ENCODE peak calls at places on chromosomes 1 and 21, in four cellular contexts. Y, D, V and P are unnamed samples.

GRCh38 chr1:235017719-235018118 is 110.9 kb downstream of the TOMM20 start:
- DNase-seq in D (no peak), V (no peak), Y (peak), P (no peak)

GRCh38 chr1:217534566-217534965 is 96.3 kb downstream of the GPATCH2 start:
- DNase-seq in V (no peak), Y (peak), D (no peak), P (no peak)

GRCh38 chr1:94654031-94654430 is 112.5 kb upstream of the F3 start:
- DNase-seq in V (no peak), D (no peak), Y (peak), P (peak)

GRCh38 chr1:67572217-67572593 is 112.8 kb upstream of the GADD45A start:
- DNase-seq in Y (no peak), V (no peak), D (no peak), P (no peak)

GRCh38 chr1:203113308-203113707 is 14.2 kb upstream of the ADORA1 start:
- DNase-seq in Y (no peak), D (no peak), V (no peak), P (no peak)

GRCh38 chr1:205648212-205648910 is 16.6 kb upstream of the ELK4 start:
- DNase-seq in V (no peak), Y (no peak), D (peak), P (no peak)

GRCh38 chr21:42537106-42537742 is 23.6 kb downstream of the SLC37A1 start:
- DNase-seq in D (no peak), Y (peak), V (no peak), P (no peak)

GRCh38 chr1:169031566-169032224 is 74.8 kb upstream of the ATP1B1 start:
- DNase-seq in Y (no peak), V (no peak), D (peak), P (no peak)

GRCh38 chr1:100517517-100517916 is 20.4 kb upstream of the GPR88 start:
- DNase-seq in V (no peak), D (no peak), Y (no peak), P (no peak)

GRCh38 chr1:246647113-246647512 is 77.1 kb upstream of the SCCPDH start:
- DNase-seq in Y (peak), V (peak), D (peak), P (peak)

GRCh38 chr21:41965045-41965444 is 11.2 kb upstream of the C2CD2 start:
- DNase-seq in Y (no peak), V (no peak), D (no peak), P (no peak)

GRCh38 chr1:108896160-108897150 is 19.7 kb downstream of the GPSM2 start:
- DNase-seq in Y (peak), D (no peak), V (no peak), P (no peak)

GRCh38 chr1:111723091-111723806 is 15.9 kb downstream of the INKA2 start:
- DNase-seq in V (no peak), D (no peak), Y (no peak), P (no peak)

GRCh38 chr21:33089439-33089838 is 19.5 kb downstream of the OLIG1 start:
- DNase-seq in D (no peak), V (no peak), Y (no peak), P (no peak)

GRCh38 chr1:222600274-222600673 is 10.5 kb upstream of the TAF1A start:
- DNase-seq in D (no peak), Y (no peak), V (no peak), P (no peak)

GRCh38 chr1:149995927-149996326 is 14.6 kb downstream of the OTUD7B start:
- DNase-seq in D (no peak), Y (peak), V (no peak), P (no peak)

GRCh38 chr1:167533851-167534300 is 15.5 kb upstream of the CD247 start:
- DNase-seq in D (peak), V (peak), Y (peak), P (peak)

GRCh38 chr1:178633068-178633467 is 92.0 kb upstream of the RALGPS2 start:
- DNase-seq in D (no peak), Y (peak), V (no peak), P (no peak)

GRCh38 chr1:43444151-43444826 is 9.4 kb downstream of the HYI start:
- DNase-seq in V (no peak), Y (no peak), D (no peak), P (no peak)

GRCh38 chr1:181508486-181509165 is 25.3 kb downstream of the CACNA1E start:
- DNase-seq in Y (no peak), D (no peak), V (no peak), P (no peak)

GRCh38 chr1:181503130-181503810 is 20.0 kb downstream of the CACNA1E start:
- DNase-seq in V (peak), D (no peak), Y (no peak), P (no peak)

GRCh38 chr1:181501612-181502011 is 18.3 kb downstream of the CACNA1E start:
- DNase-seq in D (no peak), Y (no peak), V (no peak), P (no peak)

GRCh38 chr1:181506563-181507353 is 23.4 kb downstream of the CACNA1E start:
- DNase-seq in Y (no peak), D (no peak), V (no peak), P (no peak)

GRCh38 chr1:181504294-181505115 is 21.2 kb downstream of the CACNA1E start:
- DNase-seq in Y (peak), V (no peak), D (no peak), P (peak)
- TF ChIP-seq CTCF in Y (peak), V (no peak), D (peak), P (peak)

GRCh38 chr1:59433440-59433813 is 136.5 kb downstream of the FGGY start:
- DNase-seq in D (no peak), Y (no peak), V (no peak), P (no peak)

GRCh38 chr1:59432531-59433439 is 135.9 kb downstream of the FGGY start:
- DNase-seq in V (no peak), D (no peak), Y (no peak), P (peak)

GRCh38 chr1:59436637-59437036 is 139.7 kb downstream of the FGGY start:
- DNase-seq in D (no peak), V (no peak), Y (no peak), P (no peak)

GRCh38 chr1:59431566-59432294 is 134.8 kb downstream of the FGGY start:
- DNase-seq in Y (no peak), D (no peak), V (no peak), P (no peak)

DNA sequence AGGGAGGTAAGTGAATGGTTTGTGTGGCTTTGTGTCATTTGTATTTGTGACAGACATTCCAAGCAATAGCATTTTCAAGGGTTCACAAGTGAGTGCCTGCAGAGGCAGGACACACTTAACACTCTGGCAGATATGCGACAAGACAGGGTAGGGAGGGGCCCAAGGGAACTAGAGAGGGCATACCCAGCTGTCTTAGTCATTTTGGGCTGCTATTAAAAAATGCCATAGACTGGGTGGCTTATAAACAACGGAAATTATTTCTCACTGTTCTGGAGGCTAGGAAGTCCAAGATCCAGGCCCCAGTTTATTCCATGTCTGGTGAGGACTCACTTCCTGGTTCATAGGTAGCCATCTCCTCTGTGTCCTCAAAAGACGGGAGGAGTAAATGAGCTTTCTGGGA is 137.4 kb downstream of the FGGY start:
- DNase-seq in Y (no peak), V (no peak), D (no peak), P (no peak)
- TF ChIP-seq CTCF in Y (no peak), V (no peak), D (no peak), P (no peak)

DNA sequence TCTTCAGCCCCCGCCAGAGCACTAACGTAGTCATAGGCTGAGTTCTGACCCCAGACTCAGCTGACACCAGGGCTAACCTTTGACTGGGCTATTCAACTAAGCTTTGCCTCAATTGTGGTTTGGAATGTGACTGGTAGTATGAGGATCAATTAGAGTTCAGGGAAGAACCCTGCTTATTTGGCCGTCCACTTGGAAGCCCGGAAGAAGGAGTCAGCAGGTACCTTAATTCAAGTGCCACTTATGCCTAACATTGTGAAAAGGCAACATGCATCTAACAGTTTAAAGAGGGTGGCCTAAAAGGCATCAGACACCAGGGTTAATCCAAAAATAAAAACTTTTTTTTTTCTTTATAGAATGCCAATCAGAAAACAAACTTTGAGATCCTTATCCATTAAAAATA is 92.3 kb downstream of the BEND5 start:
- DNase-seq in D (no peak), V (no peak), Y (no peak), P (no peak)
- TF ChIP-seq CTCF in D (no peak), V (no peak), Y (no peak), P (no peak)

DNA sequence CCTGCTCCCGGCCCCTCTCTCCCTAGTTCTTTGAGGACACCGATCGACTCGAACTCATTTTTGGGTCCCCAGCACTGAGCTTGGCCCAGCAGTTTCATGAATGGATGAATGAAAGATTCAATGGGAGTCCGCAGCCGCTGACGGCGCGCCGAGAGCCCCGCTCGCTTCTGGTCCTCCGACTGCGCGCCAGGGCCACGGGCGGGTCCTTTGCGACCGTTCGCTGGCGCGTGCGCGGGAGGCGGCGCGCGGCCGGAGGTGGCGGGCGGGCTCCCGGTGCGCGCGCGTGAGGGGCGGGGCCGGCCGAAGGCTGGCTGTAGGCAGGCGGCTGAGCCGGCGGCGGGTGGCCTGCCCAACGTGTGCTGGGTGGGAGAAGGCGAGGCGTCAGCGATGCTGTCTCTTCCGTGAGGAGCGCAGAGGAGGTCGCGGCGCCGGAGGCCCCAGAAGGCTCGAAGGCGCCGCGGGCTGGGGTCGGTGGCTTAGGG is at the start of gene MAST2:
- DNase-seq in Y (peak), V (peak), D (peak), P (peak)
- TF ChIP-seq CTCF in Y (no peak), V (no peak), D (no peak), P (no peak)

GRCh38 chr1:11594222-11594621 is 60.0 kb downstream of the FBXO2 start:
- DNase-seq in V (no peak), Y (peak), D (peak), P (peak)
- TF ChIP-seq CTCF in V (no peak), Y (peak), D (peak), P (peak)

GRCh38 chr1:30950053-30950452 is 41.5 kb upstream of the SDC3 start:
- DNase-seq in D (no peak), Y (no peak), V (no peak), P (no peak)
- TF ChIP-seq CTCF in D (no peak), Y (no peak), V (no peak), P (no peak)

DNA sequence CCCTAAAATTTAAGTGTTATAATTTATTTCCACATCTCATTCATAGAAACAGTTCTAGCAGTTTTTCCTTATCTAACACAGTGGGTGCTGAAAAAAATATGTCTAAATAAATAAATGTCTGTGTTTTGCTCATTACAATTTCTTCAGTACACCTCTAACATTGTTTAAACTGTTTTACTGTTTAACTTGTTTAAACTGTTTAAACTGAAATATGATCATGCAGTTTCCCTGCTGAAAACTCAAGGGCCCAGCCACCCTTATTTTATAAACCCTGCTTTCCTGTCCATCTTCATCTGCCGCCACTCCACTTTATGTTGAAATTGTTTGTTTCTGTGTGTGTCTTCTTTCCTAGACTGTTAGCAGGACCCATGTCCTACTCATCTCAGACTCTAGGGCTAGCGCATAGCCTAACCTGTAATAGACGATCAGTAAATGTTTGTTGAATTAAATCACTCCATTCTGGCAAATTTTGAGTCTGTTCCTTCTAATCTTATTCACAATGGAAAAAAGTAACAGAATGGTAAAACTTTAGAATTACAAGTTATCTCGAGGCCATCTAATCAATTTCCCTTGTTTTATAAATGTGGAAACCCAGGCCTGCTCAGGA is 9.4 kb upstream of the PIK3C2B start:
- DNase-seq in V (no peak), D (no peak), Y (no peak), P (no peak)
- TF ChIP-seq CTCF in V (no peak), D (no peak), Y (no peak), P (no peak)

GRCh38 chr1:27523666-27524020 is 33.7 kb upstream of the WASF2 start:
- DNase-seq in D (no peak), V (no peak), Y (no peak), P (peak)

GRCh38 chr1:27522148-27522859 is 32.3 kb upstream of the WASF2 start:
- DNase-seq in V (no peak), Y (no peak), D (no peak), P (no peak)

GRCh38 chr1:27521336-27522147 is 31.6 kb upstream of the WASF2 start:
- DNase-seq in D (no peak), V (no peak), Y (no peak), P (no peak)

GRCh38 chr1:27520651-27521050 is 30.7 kb upstream of the WASF2 start:
- DNase-seq in Y (no peak), V (no peak), D (no peak), P (no peak)

DNA sequence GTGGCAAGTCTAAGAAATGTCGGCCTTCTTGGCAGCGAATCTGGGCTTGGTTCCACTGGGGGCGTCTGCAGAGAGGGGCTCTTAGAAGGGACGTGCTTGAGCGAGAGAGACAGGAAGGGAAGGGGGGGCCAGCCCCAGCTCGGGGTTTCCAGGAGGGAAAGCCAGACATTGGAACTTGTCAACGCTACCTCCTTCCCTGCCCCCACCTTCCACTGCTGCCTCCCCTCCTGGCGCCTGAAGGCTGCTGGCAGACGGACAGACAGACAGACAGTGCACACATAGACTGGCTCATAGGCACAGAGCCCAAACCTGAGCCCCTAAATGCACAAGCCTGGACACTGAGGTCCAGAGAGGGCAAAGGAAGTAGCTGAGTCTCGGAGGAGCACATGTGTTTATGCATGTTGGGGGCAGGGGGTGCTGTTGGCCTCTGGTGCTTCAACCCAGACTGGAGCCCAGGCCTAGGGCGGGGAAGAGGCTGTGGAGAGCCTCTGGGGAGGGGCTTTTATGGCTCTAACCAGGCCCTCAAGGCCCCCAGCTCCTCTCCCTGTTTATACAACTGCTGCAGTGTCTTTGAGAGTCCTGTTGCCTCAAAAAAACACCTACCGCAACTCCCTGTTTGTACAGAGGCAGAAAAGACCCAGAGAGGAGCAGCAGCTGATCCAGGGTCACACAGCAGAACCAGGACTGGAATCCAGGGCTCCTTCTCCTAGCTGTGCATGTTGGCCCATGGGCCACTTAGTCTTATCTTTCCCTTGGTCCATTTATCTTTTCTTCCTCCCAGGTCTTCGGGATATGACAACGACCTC is 33.1 kb upstream of the WASF2 start:
- DNase-seq in V (no peak), D (no peak), Y (peak), P (peak)
- TF ChIP-seq CTCF in V (no peak), D (peak), Y (peak), P (peak)